ENCODE peak calls at places on chromosomes 11 and 22, in eight cellular contexts. T is mesenteric fat pad; A is adrenal gland; R is activated T-helper 1 cell treated with anti-CD3 and anti-CD28 coated beads, Interleukin-2, amount 50 U/mL, for 16 hours; F is A673; I is nephron progenitor cell; L is fibroblast of the conjunctiva; J is activated CD4-positive, alpha-beta T cell treated with anti-CD3 and anti-CD28 coated beads, Interleukin-2, amount 50 U/mL, for 48 hours. O is an unnamed sample.

GRCh38 chr11:34052036-34052607 is 591 bp downstream of the CAPRIN1 start:
- DNase-seq in T (peak; percentile 95), A (peak; percentile 95), R (peak; percentile 73), F (peak; percentile 99), I (peak; percentile 94), L (peak; percentile 76), J (peak; percentile 93), O (peak; percentile 86)

GRCh38 chr22:23216331-23217170 is 36.2 kb downstream of the BCR start:
- DNase-seq in T (no peak), A (no peak), R (no peak), F (no peak), I (no peak), L (no peak), J (peak; percentile 64), O (no peak)

GRCh38 chr22:23233746-23234408 is 53.6 kb downstream of the BCR start:
- DNase-seq in T (no peak), A (no peak), R (no peak), F (no peak), I (no peak), L (no peak), J (peak; percentile 81), O (peak; percentile 98)

GRCh38 chr22:48838376-48838775 is 989.3 kb downstream of the BRD1 start:
- DNase-seq in T (no peak), A (no peak), R (no peak), F (no peak), I (no peak), L (no peak), J (no peak), O (no peak)

GRCh38 chr11:66933508-66933907 is 24.7 kb downstream of the PC start:
- DNase-seq in T (no peak), A (no peak), R (no peak), F (no peak), I (no peak), L (no peak), J (no peak), O (no peak)

GRCh38 chr11:120652705-120653335 is 141.3 kb downstream of the GRIK4 start:
- DNase-seq in T (peak; percentile 37), A (no peak), R (no peak), F (peak; percentile 32), I (no peak), L (no peak), J (no peak), O (peak; percentile 9)

GRCh38 chr22:47345025-47345424 is 582.6 kb downstream of the TBC1D22A start:
- DNase-seq in T (no peak), A (no peak), R (no peak), F (no peak), I (no peak), L (no peak), J (no peak), O (no peak)

GRCh38 chr22:37259540-37260029 is 15.5 kb upstream of the RAC2 start:
- DNase-seq in T (no peak), A (peak; percentile 12), R (no peak), F (peak; percentile 75), I (peak; percentile 51), L (no peak), J (peak; percentile 40), O (no peak)

GRCh38 chr11:61022311-61023085 is 51.0 kb downstream of the CD6 start:
- DNase-seq in T (no peak), A (no peak), R (no peak), F (peak; percentile 35), I (no peak), L (no peak), J (peak; percentile 62), O (no peak)

GRCh38 chr11:102831709-102832492 is 11.5 kb downstream of the MMP3 start:
- DNase-seq in T (no peak), A (peak; percentile 8), R (no peak), F (no peak), I (no peak), L (no peak), J (no peak), O (no peak)

GRCh38 chr11:87859583-87859982 is 315.7 kb downstream of the RAB38 start:
- DNase-seq in T (no peak), A (peak; percentile 11), R (no peak), F (peak; percentile 8), I (no peak), L (no peak), J (no peak), O (peak; percentile 86)

GRCh38 chr11:119416606-119417580 is 6.1 kb downstream of the THY1 start:
- DNase-seq in T (peak; percentile 76), A (peak; percentile 35), R (no peak), F (no peak), I (no peak), L (no peak), J (no peak), O (peak; percentile 41)

GRCh38 chr11:114059984-114060401 is 482 bp downstream of the ZBTB16 start:
- DNase-seq in T (no peak), A (peak; percentile 59), R (no peak), F (peak; percentile 81), I (no peak), L (no peak), J (peak; percentile 36), O (no peak)

GRCh38 chr22:35775339-35775738 is 57.7 kb downstream of the APOL5 start:
- DNase-seq in T (no peak), A (no peak), R (no peak), F (no peak), I (no peak), L (no peak), J (no peak), O (no peak)

GRCh38 chr11:134119094-134119493 is 50.2 kb downstream of the JAM3 start:
- DNase-seq in T (no peak), A (no peak), R (no peak), F (no peak), I (no peak), L (no peak), J (no peak), O (peak; percentile 69)

GRCh38 chr11:122655527-122656072 is at the start of gene UBASH3B:
- DNase-seq in T (peak; percentile 93), A (peak; percentile 81), R (peak; percentile 29), F (peak; percentile 91), I (peak; percentile 78), L (peak; percentile 72), J (peak; percentile 79), O (peak; percentile 33)

GRCh38 chr11:108734956-108735559 is 70.2 kb downstream of the DDX10 start:
- DNase-seq in T (no peak), A (no peak), R (no peak), F (peak; percentile 72), I (no peak), L (no peak), J (no peak), O (no peak)

GRCh38 chr11:106477776-106478175 is 400.3 kb downstream of the AASDHPPT start:
- DNase-seq in T (no peak), A (no peak), R (no peak), F (no peak), I (no peak), L (no peak), J (no peak), O (no peak)

GRCh38 chr22:19035474-19036228 is 86.6 kb downstream of the DGCR2 start:
- DNase-seq in T (peak; percentile 86), A (no peak), R (no peak), F (no peak), I (peak; percentile 53), L (no peak), J (no peak), O (peak; percentile 49)

GRCh38 chr11:78595431-78596130 is 20.9 kb upstream of the NARS2 start:
- DNase-seq in T (no peak), A (no peak), R (no peak), F (peak; percentile 68), I (peak; percentile 32), L (no peak), J (no peak), O (peak; percentile 71)

GRCh38 chr22:48896766-48897637 is 930.7 kb downstream of the BRD1 start:
- DNase-seq in T (peak; percentile 83), A (no peak), R (no peak), F (peak; percentile 58), I (no peak), L (no peak), J (no peak), O (no peak)

O was measured in SJCRH30.